ENCODE peak calls at places on chromosome 2, in six cellular contexts. P is Calu3; O is progenitor cell of endocrine pancreas; N is hypothalamus; S is CD4-positive, alpha-beta memory T cell; W is HFFc6. Y is an unnamed sample.

GRCh38 chr2:122055541-122055940 is 300.1 kb downstream of the TSN start:
- DNase-seq in P (no peak), O (no peak), N (no peak), S (no peak), W (no peak), Y (no peak)

GRCh38 chr2:196963961-196964360 is 37.5 kb upstream of the PGAP1 start:
- DNase-seq in P (no peak), O (no peak), N (no peak), S (no peak), W (no peak), Y (no peak)

GRCh38 chr2:95374451-95374915 is 28.0 kb upstream of the FAHD2A start:
- DNase-seq in P (no peak), O (no peak), N (no peak), S (no peak), W (no peak), Y (no peak)

GRCh38 chr2:100046961-100047950 is 95.1 kb downstream of the AFF3 start:
- DNase-seq in P (no peak), O (no peak), N (no peak), S (no peak), W (no peak), Y (no peak)

GRCh38 chr2:206113148-206113547 is 27.2 kb upstream of the INO80D start:
- DNase-seq in P (no peak), O (no peak), N (no peak), S (no peak), W (no peak), Y (no peak)

GRCh38 chr2:148979919-148980277 is 58.6 kb upstream of the LYPD6B start:
- DNase-seq in P (no peak), O (no peak), N (no peak), S (no peak), W (no peak), Y (no peak)

GRCh38 chr2:35251156-35251555 is 1104.4 kb upstream of the CRIM1 start:
- DNase-seq in P (no peak), O (no peak), N (no peak), S (no peak), W (no peak), Y (no peak)

GRCh38 chr2:189350515-189351209 is 90.6 kb upstream of the WDR75 start:
- DNase-seq in P (no peak), O (no peak), N (no peak), S (no peak), W (peak), Y (no peak)

GRCh38 chr2:27241761-27242613 is 20.9 kb downstream of the SLC30A3 start:
- DNase-seq in P (no peak), O (no peak), N (no peak), S (no peak), W (no peak), Y (no peak)

GRCh38 chr2:16635796-16636699 is 29.6 kb downstream of the CYRIA start:
- DNase-seq in P (no peak), O (no peak), N (no peak), S (no peak), W (no peak), Y (no peak)